ENCODE peak calls at places on chromosomes 6 and 20, in five cellular contexts. N, U, V, Q and E are unnamed samples.

GRCh38 chr6:101163611-101164010 is 229.9 kb upstream of the GRIK2 start:
- DNase-seq in Q (no peak), U (no peak), V (no peak), N (no peak), E (no peak)

GRCh38 chr6:123338394-123338793 is 298.4 kb downstream of the TRDN start:
- DNase-seq in V (no peak), Q (no peak), N (no peak), U (no peak), E (no peak)

GRCh38 chr20:33561981-33562601 is 72.2 kb downstream of the CBFA2T2 start:
- DNase-seq in N (peak; percentile 86), U (peak; percentile 60), Q (peak; percentile 95), V (no peak), E (peak; percentile 85)

GRCh38 chr6:90256698-90257485 is 39.8 kb downstream of the BACH2 start:
- DNase-seq in Q (peak; percentile 17), V (no peak), U (no peak), N (no peak), E (no peak)

GRCh38 chr6:161809991-161810390 is 536.1 kb upstream of the AGPAT4 start:
- DNase-seq in U (no peak), N (no peak), Q (no peak), V (no peak), E (no peak)

GRCh38 chr20:57838670-57839142 is 128.9 kb upstream of the PMEPA1 start:
- DNase-seq in V (no peak), N (no peak), Q (no peak), U (no peak), E (no peak)

GRCh38 chr20:53738039-53738944 is 144.7 kb upstream of the ZNF217 start:
- DNase-seq in V (peak; percentile 68), Q (peak; percentile 92), U (no peak), N (peak; percentile 88), E (peak; percentile 69)

GRCh38 chr20:24724982-24725533 is 224.0 kb upstream of the CST7 start:
- DNase-seq in V (no peak), Q (no peak), N (no peak), U (no peak), E (no peak)

GRCh38 chr6:87700729-87701675 is 1.0 kb downstream of the AKIRIN2 start:
- DNase-seq in V (peak; percentile 75), U (peak; percentile 55), Q (peak; percentile 60), N (peak; percentile 36), E (peak; percentile 63)

GRCh38 chr6:71512256-71512655 is 223.6 kb downstream of the OGFRL1 start:
- DNase-seq in V (no peak), U (no peak), Q (no peak), N (no peak), E (no peak)

GRCh38 chr20:62900052-62900691 is 26.1 kb downstream of the DIDO1 start:
- DNase-seq in Q (peak; percentile 67), N (peak; percentile 87), U (peak; percentile 43), V (peak; percentile 83), E (peak; percentile 97)

GRCh38 chr6:164763788-164764187 is 545.6 kb downstream of the C6orf118 start:
- DNase-seq in V (no peak), Q (no peak), N (no peak), U (no peak), E (no peak)

GRCh38 chr6:44189257-44189656 is 27.5 kb upstream of the MYMX start:
- DNase-seq in U (no peak), Q (no peak), V (no peak), N (no peak), E (no peak)

GRCh38 chr20:11001767-11002540 is 328.2 kb upstream of the JAG1 start:
- DNase-seq in N (peak; percentile 41), V (no peak), U (peak; percentile 61), Q (no peak), E (peak; percentile 96)

GRCh38 chr6:14272111-14273085 is 154.8 kb downstream of the CD83 start:
- DNase-seq in Q (no peak), V (no peak), N (peak; percentile 43), U (no peak), E (no peak)

GRCh38 chr20:53752971-53753879 is 159.6 kb upstream of the ZNF217 start:
- DNase-seq in Q (peak; percentile 84), N (peak; percentile 16), U (peak; percentile 49), V (no peak), E (peak; percentile 81)

GRCh38 chr6:144346719-144347446 is 61.7 kb downstream of the UTRN start:
- DNase-seq in N (peak; percentile 26), U (peak; percentile 70), V (no peak), Q (no peak), E (peak; percentile 80)

GRCh38 chr6:105691971-105692370 is 289.1 kb upstream of the PREP start:
- DNase-seq in U (no peak), V (no peak), N (no peak), Q (no peak), E (no peak)

GRCh38 chr6:97524846-97525245 is 241.8 kb upstream of the MMS22L start:
- DNase-seq in U (no peak), V (no peak), N (no peak), Q (no peak), E (peak; percentile 2)

GRCh38 chr6:63819831-63820230 is 184.2 kb downstream of the PHF3 start:
- DNase-seq in N (no peak), V (no peak), Q (no peak), U (no peak), E (no peak)

GRCh38 chr6:113315879-113316278 is 541.3 kb upstream of the MARCKS start:
- DNase-seq in U (no peak), V (no peak), Q (no peak), N (no peak), E (no peak)

GRCh38 chr6:3965071-3965718 is 113.7 kb downstream of the FAM217A start:
- DNase-seq in U (no peak), Q (no peak), N (no peak), V (no peak), E (peak; percentile 12)

GRCh38 chr6:55239099-55239498 is 64.8 kb downstream of the HCRTR2 start:
- DNase-seq in N (peak; percentile 50), Q (peak; percentile 1), V (no peak), U (no peak), E (no peak)

GRCh38 chr20:35552914-35553313 is 11.0 kb downstream of the ERGIC3 start:
- DNase-seq in U (no peak), N (no peak), Q (no peak), V (no peak), E (no peak)

GRCh38 chr20:57398231-57398821 is 7.1 kb downstream of the RBM38 start:
- DNase-seq in N (no peak), V (peak; percentile 80), Q (peak; percentile 54), U (no peak), E (no peak)